ENCODE peak calls at places on chromosome 5, in four cellular contexts. V, T, Z and K are unnamed samples.

GRCh38 chr5:164013077-164013670 is 507.8 kb downstream of the MAT2B start:
- DNase-seq in V (peak; percentile 28), T (peak; percentile 65), Z (no peak), K (peak; percentile 49)

GRCh38 chr5:79020861-79021561 is 35.9 kb upstream of the ARSB start:
- DNase-seq in V (peak; percentile 46), T (peak; percentile 68), Z (peak; percentile 25), K (peak; percentile 54)

GRCh38 chr5:176416123-176416924 is at the start of gene CLTB:
- DNase-seq in V (peak; percentile 96), T (peak; percentile 94), Z (peak; percentile 89), K (peak; percentile 86)

GRCh38 chr5:33828611-33829286 is 63.0 kb downstream of the ADAMTS12 start:
- DNase-seq in V (no peak), T (no peak), Z (no peak), K (no peak)

GRCh38 chr5:117054808-117055398 is 480.3 kb upstream of the SEMA6A start:
- DNase-seq in V (no peak), T (no peak), Z (no peak), K (no peak)

GRCh38 chr5:90606539-90606938 is 47.9 kb downstream of the ADGRV1 start:
- DNase-seq in V (no peak), T (no peak), Z (no peak), K (no peak)

GRCh38 chr5:54387659-54388232 is 67.8 kb upstream of the HSPB3 start:
- DNase-seq in V (no peak), T (no peak), Z (no peak), K (no peak)

GRCh38 chr5:92945630-92946097 is 635.4 kb downstream of the NR2F1-AS1 start:
- DNase-seq in V (no peak), T (no peak), Z (no peak), K (no peak)

GRCh38 chr5:65255294-65255693 is 226.4 kb downstream of the ADAMTS6 start:
- DNase-seq in V (no peak), T (no peak), Z (no peak), K (no peak)

GRCh38 chr5:77952811-77953210 is 176.7 kb upstream of the TBCA start:
- DNase-seq in V (no peak), T (no peak), Z (no peak), K (no peak)

GRCh38 chr5:175325681-175326080 is 118.3 kb downstream of the DRD1 start:
- DNase-seq in V (no peak), T (no peak), Z (no peak), K (no peak)

GRCh38 chr5:9445989-9446388 is 99.9 kb downstream of the SEMA5A start:
- DNase-seq in V (no peak), T (no peak), Z (no peak), K (no peak)

GRCh38 chr5:2761921-2762488 is 10.5 kb upstream of the IRX2 start:
- DNase-seq in V (no peak), T (no peak), Z (no peak), K (no peak)

GRCh38 chr5:124735169-124735858 is 11.1 kb downstream of the ZNF608 start:
- DNase-seq in V (no peak), T (peak; percentile 81), Z (no peak), K (no peak)

GRCh38 chr5:149707097-149707496 is 23.0 kb upstream of the PPARGC1B start:
- DNase-seq in V (no peak), T (no peak), Z (no peak), K (no peak)

GRCh38 chr5:911601-912000 is 18.9 kb downstream of the TRIP13 start:
- DNase-seq in V (no peak), T (no peak), Z (no peak), K (no peak)

GRCh38 chr5:83925321-83925877 is 204.7 kb upstream of the HAPLN1 start:
- DNase-seq in V (no peak), T (no peak), Z (no peak), K (no peak)

GRCh38 chr5:172638209-172638768 is 2.8 kb upstream of the NEURL1B start:
- DNase-seq in V (no peak), T (no peak), Z (no peak), K (no peak)

GRCh38 chr5:73534001-73534547 is 31.4 kb downstream of the ANKRA2 start:
- DNase-seq in V (no peak), T (no peak), Z (no peak), K (no peak)

GRCh38 chr5:76866503-76866902 is 16.7 kb downstream of the S100Z start:
- DNase-seq in V (no peak), T (no peak), Z (no peak), K (no peak)

GRCh38 chr5:128572546-128573339 is 34.7 kb upstream of the FBN2 start:
- DNase-seq in V (no peak), T (no peak), Z (no peak), K (no peak)

GRCh38 chr5:36777105-36777757 is 99.3 kb upstream of the NIPBL start:
- DNase-seq in V (no peak), T (peak; percentile 26), Z (no peak), K (no peak)

GRCh38 chr5:65866837-65867508 is 59.4 kb upstream of the ERBIN start:
- DNase-seq in V (no peak), T (no peak), Z (no peak), K (no peak)

GRCh38 chr5:113381791-113382190 is 53.0 kb downstream of the TSSK1B start:
- DNase-seq in V (no peak), T (no peak), Z (no peak), K (no peak)

GRCh38 chr5:33892419-33893151 is 795 bp upstream of the ADAMTS12 start:
- DNase-seq in V (no peak), T (no peak), Z (no peak), K (no peak)

GRCh38 chr5:80269991-80270438 is 14.2 kb upstream of the SERINC5 start:
- DNase-seq in V (no peak), T (no peak), Z (peak; percentile 36), K (no peak)

GRCh38 chr5:152938630-152939029 is 533.6 kb upstream of the NMUR2 start:
- DNase-seq in V (no peak), T (no peak), Z (no peak), K (no peak)

GRCh38 chr5:132386644-132387286 is 17.3 kb downstream of the SLC22A5 start:
- DNase-seq in V (peak; percentile 88), T (peak; percentile 76), Z (peak; percentile 75), K (peak; percentile 71)

GRCh38 chr5:128254789-128255188 is 171.2 kb downstream of the SLC12A2 start:
- DNase-seq in V (no peak), T (no peak), Z (no peak), K (no peak)

GRCh38 chr5:171340491-171340890 is 31.4 kb downstream of the TLX3 start:
- DNase-seq in V (no peak), T (no peak), Z (no peak), K (no peak)

GRCh38 chr5:73692166-73692640 is 66.2 kb downstream of the ARHGEF28 start:
- DNase-seq in V (peak; percentile 15), T (no peak), Z (no peak), K (no peak)

GRCh38 chr5:149141957-149142851 is 911 bp downstream of the ABLIM3 start:
- DNase-seq in V (no peak), T (no peak), Z (no peak), K (peak; percentile 47)

GRCh38 chr5:169248520-169248919 is 52.4 kb downstream of the SLIT3 start:
- DNase-seq in V (no peak), T (no peak), Z (no peak), K (no peak)

GRCh38 chr5:56123531-56124243 is 109.4 kb downstream of the ANKRD55 start:
- DNase-seq in V (no peak), T (peak; percentile 49), Z (no peak), K (no peak)

GRCh38 chr5:168712280-168712924 is 133.2 kb upstream of the PANK3 start:
- DNase-seq in V (no peak), T (no peak), Z (no peak), K (no peak)

DNA sequence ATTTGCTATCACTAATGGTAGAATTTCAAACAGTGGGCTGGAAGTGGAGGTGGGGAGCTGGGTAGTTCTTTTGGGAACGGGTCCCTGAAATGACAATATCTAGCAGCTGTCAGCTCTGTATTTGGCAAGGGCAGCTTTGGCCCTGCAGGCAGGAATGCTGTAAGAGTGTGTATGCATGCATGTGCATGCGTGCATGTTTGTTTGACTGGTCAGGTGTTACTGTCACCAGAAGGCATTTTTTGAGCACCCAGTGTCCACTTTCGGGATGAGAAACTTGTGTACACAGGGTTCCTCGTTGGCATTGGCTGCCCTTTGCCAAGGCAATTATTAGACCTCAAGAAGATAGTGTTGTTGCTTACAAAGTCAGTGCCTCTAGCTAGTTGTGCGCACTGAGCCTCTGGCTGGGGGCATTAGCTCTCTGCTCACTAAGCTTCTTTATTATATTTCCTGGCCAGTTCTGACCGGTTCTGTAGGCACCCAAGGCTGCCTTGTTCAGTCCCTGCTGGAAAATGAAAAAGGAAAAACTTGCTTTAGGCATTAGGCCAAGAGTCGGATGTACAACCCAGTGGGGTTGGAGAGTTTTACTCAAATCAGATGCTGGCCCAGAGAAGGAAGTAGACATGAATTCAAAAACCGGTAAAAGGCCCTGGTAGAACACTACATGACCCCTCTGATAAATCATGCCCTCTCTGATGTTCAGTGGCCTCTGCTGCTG is 2.0 kb downstream of the CYFIP2 start:
- DNase-seq in V (no peak), T (no peak), Z (no peak), K (no peak)
- TF ChIP-seq CTCF in V (no peak), T (no peak), Z (no peak), K (no peak)

GRCh38 chr5:181167814-181168488 is 20.6 kb downstream of the OR2V2 start:
- DNase-seq in V (no peak), T (peak; percentile 68), Z (no peak), K (no peak)
- TF ChIP-seq CTCF in V (peak; percentile 40), T (peak; percentile 75), Z (no peak), K (peak; percentile 55)

DNA sequence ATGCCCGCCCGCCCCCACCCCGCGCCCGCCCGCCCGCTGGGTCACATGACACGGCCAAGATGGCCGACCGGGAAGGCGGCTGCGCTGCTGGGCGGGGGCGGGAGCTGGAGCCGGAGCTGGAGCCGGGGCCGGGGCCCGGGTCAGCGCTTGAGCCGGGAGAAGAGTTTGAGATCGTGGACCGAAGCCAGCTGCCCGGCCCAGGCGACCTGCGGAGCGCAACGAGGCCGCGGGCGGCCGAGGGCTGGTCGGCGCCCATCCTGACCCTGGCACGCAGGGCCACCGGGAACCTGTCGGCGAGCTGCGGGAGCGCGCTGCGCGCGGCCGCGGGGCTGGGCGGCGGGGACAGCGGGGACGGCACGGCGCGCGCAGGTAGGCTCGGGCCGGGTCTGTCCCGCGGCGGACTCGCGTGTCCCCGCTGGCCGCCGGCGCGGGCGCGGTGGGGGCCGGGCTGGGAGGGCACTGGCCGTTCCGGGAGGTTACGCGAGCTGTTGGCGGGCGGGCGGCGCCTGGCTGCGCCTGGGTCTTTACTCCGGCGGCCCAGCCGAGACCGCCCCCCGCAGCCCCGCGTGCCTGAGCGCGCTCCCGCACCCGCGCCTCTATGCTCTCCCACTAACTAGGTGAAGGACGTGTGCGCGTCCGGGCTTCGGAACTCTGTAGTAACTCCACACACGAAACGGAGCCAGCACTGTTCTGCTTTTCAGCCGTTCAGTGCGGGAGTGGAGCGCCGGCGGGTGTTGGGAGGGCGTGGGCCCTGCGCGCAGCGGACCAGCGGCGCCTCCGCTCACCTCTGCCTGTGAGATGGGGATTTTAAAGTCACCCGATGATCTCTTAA is at the start of gene RUFY1:
- DNase-seq in V (peak; percentile 86), T (peak; percentile 86), Z (peak; percentile 77), K (peak; percentile 63)
- TF ChIP-seq CTCF in V (no peak), T (no peak), Z (no peak), K (no peak)

GRCh38 chr5:110854200-110854599 is 115.4 kb downstream of the SLC25A46 start:
- DNase-seq in V (no peak), T (no peak), Z (no peak), K (no peak)

GRCh38 chr5:110852053-110852452 is 113.2 kb downstream of the SLC25A46 start:
- DNase-seq in V (no peak), T (no peak), Z (no peak), K (no peak)

GRCh38 chr5:110852541-110852940 is 113.7 kb downstream of the SLC25A46 start:
- DNase-seq in V (no peak), T (no peak), Z (no peak), K (no peak)

GRCh38 chr5:110853267-110853666 is 114.5 kb downstream of the SLC25A46 start:
- DNase-seq in V (no peak), T (no peak), Z (no peak), K (no peak)

GRCh38 chr5:110851357-110851756 is 112.5 kb downstream of the SLC25A46 start:
- DNase-seq in V (no peak), T (no peak), Z (no peak), K (no peak)
- TF ChIP-seq CTCF in V (no peak), T (no peak), Z (no peak), K (no peak)